ENCODE peak calls at places on chromosomes 6 and 20, in nine cellular contexts. D is T-helper 17 cell; W is Panc1; O is activated CD4-positive, alpha-beta T cell treated with anti-CD3 and anti-CD28 coated beads for 36 hours; V is heart left ventricle; M is K562; T is T-cell; B is body of pancreas; Z is naive thymus-derived CD4-positive, alpha-beta T cell. A is an unnamed sample.

GRCh38 chr6:15462717-15463525 is 199.9 kb downstream of the DTNBP1 start:
- ATAC-seq in D (no peak), W (no peak), O (no peak), V (no peak), M (no peak), T (no peak), B (no peak), Z (no peak), A (no peak)

GRCh38 chr20:48489046-48489463 is 338.7 kb downstream of the PREX1 start:
- ATAC-seq in D (no peak), W (no peak), O (no peak), V (no peak), M (no peak), T (no peak), B (no peak), Z (no peak), A (peak)

GRCh38 chr6:100116409-100117194 is 122.6 kb upstream of the MCHR2 start:
- ATAC-seq in D (no peak), W (peak), O (no peak), V (no peak), M (peak), T (no peak), B (no peak), Z (no peak), A (peak)

GRCh38 chr6:111175135-111175534 is 87.8 kb downstream of the SLC16A10 start:
- ATAC-seq in D (no peak), W (no peak), O (no peak), V (no peak), M (no peak), T (no peak), B (no peak), Z (no peak), A (no peak)

GRCh38 chr6:10390495-10391298 is 24.2 kb downstream of the TFAP2A start:
- ATAC-seq in D (no peak), W (no peak), O (no peak), V (no peak), M (no peak), T (no peak), B (no peak), Z (no peak), A (no peak)

GRCh38 chr20:63693975-63694595 is 2.4 kb upstream of the TNFRSF6B start:
- ATAC-seq in D (no peak), W (no peak), O (no peak), V (no peak), M (no peak), T (no peak), B (no peak), Z (no peak), A (no peak)

GRCh38 chr6:160065200-160065599 is 56.4 kb upstream of the SLC22A1 start:
- ATAC-seq in D (no peak), W (no peak), O (no peak), V (no peak), M (no peak), T (no peak), B (no peak), Z (no peak), A (no peak)

GRCh38 chr6:53986721-53987526 is 124.3 kb upstream of the MLIP start:
- ATAC-seq in D (no peak), W (no peak), O (no peak), V (peak), M (no peak), T (no peak), B (no peak), Z (no peak), A (no peak)

GRCh38 chr6:93823489-93823888 is 404.1 kb upstream of the EPHA7 start:
- ATAC-seq in D (no peak), W (no peak), O (no peak), V (no peak), M (no peak), T (no peak), B (no peak), Z (no peak), A (no peak)

GRCh38 chr20:6120491-6120988 is 2.3 kb downstream of the FERMT1 start:
- ATAC-seq in D (no peak), W (no peak), O (no peak), V (no peak), M (no peak), T (no peak), B (no peak), Z (no peak), A (no peak)

A was measured in stimulated activated memory B cell treated with anti-CD40 and anti-IgM and Interleukin-4, amounts not matched to agents 10 μg/mL and 1 μg/mL and 100 μg/mL, for 72 hours.